ENCODE peak calls at places on chromosomes 1 and 21, in eight cellular contexts. Q is breast epithelium, Z is A549, Y is uterus, T is esophagus squamous epithelium, X is tibial nerve, G is transverse colon, E is body of pancreas. D is an unnamed sample.

GRCh38 chr1:226872455-226872854 is 2.0 kb downstream of the PSEN2 start:
- DNase-seq in Q (no peak), Z (no peak), Y (no peak), T (no peak), X (no peak), G (no peak), E (peak), D (no peak)

GRCh38 chr1:87329756-87330200 is 1.1 kb downstream of the LMO4 start:
- DNase-seq in Q (no peak), Z (no peak), Y (no peak), T (no peak), X (no peak), G (no peak), E (no peak), D (no peak)

GRCh38 chr1:232538224-232538942 is 91.5 kb downstream of the SIPA1L2 start:
- DNase-seq in Q (no peak), Z (peak), Y (no peak), T (no peak), X (no peak), G (no peak), E (no peak), D (no peak)

GRCh38 chr1:160500321-160500990 is 22.6 kb downstream of the SLAMF6 start:
- DNase-seq in Q (no peak), Z (no peak), Y (no peak), T (no peak), X (no peak), G (no peak), E (no peak), D (no peak)

GRCh38 chr1:162631546-162632233 is 574 bp upstream of the DDR2 start:
- DNase-seq in Q (no peak), Z (no peak), Y (peak), T (no peak), X (no peak), G (no peak), E (no peak), D (peak)

GRCh38 chr1:169363046-169363756 is 4.4 kb downstream of the NME7 start:
- DNase-seq in Q (no peak), Z (no peak), Y (no peak), T (no peak), X (no peak), G (no peak), E (no peak), D (no peak)

GRCh38 chr1:61111084-61112050 is 29.0 kb downstream of the NFIA start:
- DNase-seq in Q (no peak), Z (no peak), Y (no peak), T (no peak), X (no peak), G (no peak), E (no peak), D (no peak)

GRCh38 chr1:48869116-48869893 is 92.6 kb upstream of the BEND5 start:
- DNase-seq in Q (peak), Z (no peak), Y (no peak), T (no peak), X (no peak), G (no peak), E (no peak), D (no peak)

GRCh38 chr1:196723325-196724185 is 51.1 kb upstream of the CFHR3 start:
- DNase-seq in Q (no peak), Z (peak), Y (no peak), T (no peak), X (no peak), G (peak), E (no peak), D (no peak)

GRCh38 chr1:9766759-9767442 is 56.9 kb downstream of the CLSTN1 start:
- DNase-seq in Q (no peak), Z (peak), Y (no peak), T (no peak), X (no peak), G (no peak), E (no peak), D (no peak)

GRCh38 chr1:165560834-165561233 is 17.0 kb downstream of the LRRC52 start:
- DNase-seq in Q (no peak), Z (no peak), Y (no peak), T (no peak), X (no peak), G (no peak), E (no peak), D (no peak)

GRCh38 chr1:160830321-160831153 is 32.1 kb downstream of the CD244 start:
- DNase-seq in Q (peak), Z (peak), Y (no peak), T (no peak), X (no peak), G (peak), E (peak), D (peak)

GRCh38 chr21:46092811-46093667 is 4.9 kb upstream of the COL6A2 start:
- DNase-seq in Q (peak), Z (no peak), Y (peak), T (no peak), X (no peak), G (no peak), E (no peak), D (peak)

GRCh38 chr1:191668525-191668924 is 489.7 kb upstream of the RGS18 start:
- DNase-seq in Q (no peak), Z (no peak), Y (no peak), T (no peak), X (no peak), G (no peak), E (no peak), D (no peak)

GRCh38 chr1:14862114-14862513 is 263.6 kb downstream of the KAZN start:
- DNase-seq in Q (no peak), Z (no peak), Y (no peak), T (no peak), X (no peak), G (no peak), E (no peak), D (no peak)

GRCh38 chr1:228691926-228692325 is 43.4 kb upstream of the RHOU start:
- DNase-seq in Q (peak), Z (peak), Y (no peak), T (no peak), X (no peak), G (peak), E (peak), D (no peak)

GRCh38 chr1:21162740-21163464 is 13.8 kb downstream of the EIF4G3 start:
- DNase-seq in Q (no peak), Z (no peak), Y (no peak), T (no peak), X (no peak), G (no peak), E (no peak), D (no peak)

GRCh38 chr21:21715286-21715969 is 717.2 kb downstream of the NCAM2 start:
- DNase-seq in Q (no peak), Z (no peak), Y (no peak), T (no peak), X (no peak), G (no peak), E (no peak), D (no peak)

GRCh38 chr1:212060632-212061472 is 25.3 kb downstream of the DTL start:
- DNase-seq in Q (no peak), Z (no peak), Y (no peak), T (no peak), X (no peak), G (no peak), E (no peak), D (no peak)

GRCh38 chr1:185284106-185284505 is 32.9 kb downstream of the IVNS1ABP start:
- DNase-seq in Q (no peak), Z (no peak), Y (no peak), T (no peak), X (no peak), G (no peak), E (no peak), D (no peak)

GRCh38 chr1:147292635-147293251 is 50.3 kb downstream of the CHD1L start:
- DNase-seq in Q (no peak), Z (peak), Y (peak), T (no peak), X (no peak), G (no peak), E (no peak), D (no peak)
- TF ChIP-seq CTCF in Q (no peak), Z (no peak), Y (no peak), T (no peak), X (no peak), G (no peak), E (no peak), D (no peak)

GRCh38 chr1:109864063-109864822 is 46.4 kb upstream of the CSF1 start:
- DNase-seq in Q (no peak), Z (no peak), Y (no peak), T (no peak), X (no peak), G (no peak), E (no peak), D (no peak)

GRCh38 chr1:109864960-109865611 is 45.6 kb upstream of the CSF1 start:
- DNase-seq in Q (peak), Z (no peak), Y (peak), T (no peak), X (no peak), G (peak), E (no peak), D (no peak)

GRCh38 chr1:109866071-109866470 is 44.6 kb upstream of the CSF1 start:
- DNase-seq in Q (no peak), Z (no peak), Y (no peak), T (no peak), X (no peak), G (no peak), E (no peak), D (no peak)

GRCh38 chr1:109869141-109869540 is 41.5 kb upstream of the CSF1 start:
- DNase-seq in Q (no peak), Z (no peak), Y (no peak), T (no peak), X (no peak), G (no peak), E (no peak), D (no peak)

GRCh38 chr1:109863699-109864062 is 47.0 kb upstream of the CSF1 start:
- DNase-seq in Q (no peak), Z (no peak), Y (no peak), T (no peak), X (no peak), G (no peak), E (no peak), D (no peak)
- TF ChIP-seq POLR2A in Q (no peak), Z (no peak), Y (no peak), T (no peak), X (no peak), G (no peak), E (no peak), D (no peak)

GRCh38 chr1:83554174-83554573 is 444.8 kb downstream of the TTLL7 start:
- DNase-seq in Q (no peak), Z (no peak), Y (no peak), T (no peak), X (no peak), G (no peak), E (no peak), D (no peak)

GRCh38 chr1:83559531-83559930 is 439.4 kb downstream of the TTLL7 start:
- DNase-seq in Q (no peak), Z (no peak), Y (no peak), T (no peak), X (no peak), G (no peak), E (no peak), D (no peak)

GRCh38 chr1:83552820-83553219 is 446.1 kb downstream of the TTLL7 start:
- DNase-seq in Q (no peak), Z (no peak), Y (no peak), T (no peak), X (no peak), G (no peak), E (no peak), D (no peak)

GRCh38 chr1:83559090-83559489 is 439.8 kb downstream of the TTLL7 start:
- DNase-seq in Q (no peak), Z (no peak), Y (no peak), T (no peak), X (no peak), G (no peak), E (no peak), D (no peak)

GRCh38 chr1:83555871-83556270 is 443.1 kb downstream of the TTLL7 start:
- DNase-seq in Q (no peak), Z (no peak), Y (no peak), T (no peak), X (no peak), G (no peak), E (no peak), D (no peak)
- H3K4me3 ChIP-seq in Q (no peak), Z (no peak), Y (no peak), T (no peak), X (no peak), G (no peak), E (no peak), D (no peak)

GRCh38 chr1:66613187-66613586 is 79.2 kb downstream of the SGIP1 start:
- DNase-seq in Q (no peak), Z (no peak), Y (no peak), T (no peak), X (no peak), G (no peak), E (no peak), D (no peak)

GRCh38 chr1:66605419-66605997 is 71.6 kb downstream of the SGIP1 start:
- DNase-seq in Q (no peak), Z (no peak), Y (no peak), T (no peak), X (no peak), G (no peak), E (no peak), D (no peak)

GRCh38 chr1:66606359-66607142 is 72.6 kb downstream of the SGIP1 start:
- DNase-seq in Q (no peak), Z (no peak), Y (no peak), T (no peak), X (no peak), G (no peak), E (no peak), D (no peak)

DNA sequence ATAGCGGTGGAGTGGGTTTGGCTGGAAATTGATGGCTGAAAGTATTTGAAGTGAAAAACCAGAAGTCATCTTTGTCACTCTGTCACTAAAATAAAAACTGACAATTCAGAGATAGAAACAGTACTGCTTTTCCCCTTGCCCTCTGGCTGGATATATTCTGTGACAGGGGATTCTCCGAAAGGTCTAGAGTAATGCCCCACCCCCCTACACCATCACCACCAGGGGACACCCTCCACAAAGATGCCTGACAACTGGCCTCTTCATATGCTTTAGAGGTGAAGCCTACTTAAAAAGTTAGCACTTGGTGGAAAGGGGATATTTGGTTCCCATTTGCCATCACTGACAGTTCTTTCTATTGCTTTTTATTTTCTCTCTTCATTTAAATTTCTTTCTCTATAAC is 73.5 kb downstream of the SGIP1 start:
- DNase-seq in Q (no peak), Z (no peak), Y (no peak), T (no peak), X (no peak), G (no peak), E (no peak), D (no peak)
- TF ChIP-seq CTCF in Q (no peak), Z (no peak), Y (no peak), T (no peak), X (no peak), G (no peak), E (no peak), D (no peak)

DNA sequence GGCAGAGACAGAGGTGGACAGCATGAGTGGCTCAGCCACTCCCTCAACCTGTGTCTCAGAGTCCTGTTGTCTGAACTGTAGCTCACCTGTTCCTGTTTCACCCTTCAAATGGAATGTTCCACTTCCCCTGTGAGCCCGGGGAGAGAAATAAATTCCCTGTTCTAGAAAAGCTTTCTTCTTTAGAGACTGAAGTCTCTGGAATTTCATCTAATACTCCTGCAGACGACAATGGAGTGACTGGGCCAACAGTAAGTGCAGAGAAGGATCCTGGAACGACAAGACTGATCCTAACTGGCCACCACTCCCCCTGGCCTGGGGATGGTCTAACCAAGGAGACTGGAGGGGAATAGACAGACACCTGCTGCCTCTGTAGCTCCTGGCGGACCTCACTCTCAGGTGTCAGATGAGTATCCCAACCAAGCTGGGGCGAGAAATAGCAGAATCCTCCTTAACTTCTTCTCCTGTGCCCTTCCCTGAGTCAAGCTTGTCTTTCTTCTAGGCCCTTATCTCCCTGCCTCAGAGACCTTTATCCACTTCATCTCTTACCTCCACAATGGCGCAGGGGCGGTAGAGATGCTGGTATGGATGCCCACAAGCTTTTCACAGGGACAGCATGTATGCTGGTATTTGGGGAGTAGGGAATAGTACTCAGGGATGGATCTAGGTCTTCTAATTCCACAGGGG is 45.4 kb downstream of the PLEKHA6 start:
- DNase-seq in Q (no peak), Z (no peak), Y (no peak), T (no peak), X (no peak), G (no peak), E (no peak), D (no peak)
- TF ChIP-seq POLR2A in Q (no peak), Z (no peak), Y (no peak), T (no peak), X (no peak), G (no peak), E (no peak), D (no peak)

GRCh38 chr1:167453156-167453555 is 65.2 kb downstream of the CD247 start:
- DNase-seq in Q (no peak), Z (no peak), Y (no peak), T (no peak), X (no peak), G (no peak), E (no peak), D (no peak)
- H3K4me3 ChIP-seq in Q (no peak), Z (no peak), Y (no peak), T (no peak), X (no peak), G (no peak), E (no peak), D (no peak)

GRCh38 chr1:12620931-12621330 is 2.9 kb upstream of the DHRS3 start:
- DNase-seq in Q (no peak), Z (no peak), Y (no peak), T (no peak), X (no peak), G (no peak), E (no peak), D (no peak)

GRCh38 chr1:12620142-12620865 is 2.3 kb upstream of the DHRS3 start:
- DNase-seq in Q (peak), Z (no peak), Y (no peak), T (no peak), X (no peak), G (no peak), E (no peak), D (no peak)

GRCh38 chr1:12617901-12618660 is at the start of gene DHRS3:
- DNase-seq in Q (peak), Z (peak), Y (peak), T (no peak), X (peak), G (peak), E (peak), D (peak)

GRCh38 chr1:12618661-12619395 is 818 bp upstream of the DHRS3 start:
- DNase-seq in Q (peak), Z (peak), Y (peak), T (no peak), X (peak), G (peak), E (peak), D (peak)

DNA sequence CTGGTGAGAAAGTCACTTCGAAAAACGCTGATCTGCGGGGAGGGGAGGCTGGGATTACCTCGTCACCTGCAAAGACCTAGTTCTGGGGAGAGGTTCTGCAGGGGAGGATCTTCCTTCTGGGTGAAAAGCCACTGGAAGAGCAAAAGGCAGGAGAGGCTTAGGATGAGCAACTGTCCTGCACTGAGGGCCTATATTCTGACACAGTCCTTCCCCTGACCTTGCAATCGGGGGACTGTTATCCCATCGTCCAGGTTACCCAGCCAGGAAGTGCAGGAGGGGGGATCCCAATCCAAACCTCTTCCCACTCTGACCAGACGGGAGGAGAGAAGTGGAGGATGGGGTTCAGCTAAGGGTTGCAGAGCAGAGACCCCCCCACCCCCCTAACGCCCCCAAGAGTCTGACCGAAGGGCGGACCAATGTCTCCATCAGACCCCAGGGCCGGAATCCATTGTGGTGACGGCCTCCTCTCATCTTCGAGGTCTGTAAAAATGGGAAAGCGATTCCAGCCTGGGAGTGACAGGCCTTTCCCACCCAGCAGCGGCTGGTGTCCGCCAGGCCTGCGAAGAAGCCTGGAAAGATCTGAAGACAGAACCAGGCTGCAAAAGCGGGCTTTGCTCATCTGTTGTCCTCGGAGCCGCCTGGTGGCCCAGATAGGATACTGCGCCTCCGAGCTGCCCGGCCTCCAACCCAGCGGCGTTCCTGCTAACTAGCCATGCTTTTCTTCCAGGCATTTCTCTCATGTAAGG is 1.6 kb upstream of the DHRS3 start:
- DNase-seq in Q (peak), Z (peak), Y (peak), T (no peak), X (peak), G (peak), E (peak), D (peak)
- TF ChIP-seq CTCF in Q (peak), Z (peak), Y (peak), T (peak), X (peak), G (peak), E (peak), D (peak)

DNA sequence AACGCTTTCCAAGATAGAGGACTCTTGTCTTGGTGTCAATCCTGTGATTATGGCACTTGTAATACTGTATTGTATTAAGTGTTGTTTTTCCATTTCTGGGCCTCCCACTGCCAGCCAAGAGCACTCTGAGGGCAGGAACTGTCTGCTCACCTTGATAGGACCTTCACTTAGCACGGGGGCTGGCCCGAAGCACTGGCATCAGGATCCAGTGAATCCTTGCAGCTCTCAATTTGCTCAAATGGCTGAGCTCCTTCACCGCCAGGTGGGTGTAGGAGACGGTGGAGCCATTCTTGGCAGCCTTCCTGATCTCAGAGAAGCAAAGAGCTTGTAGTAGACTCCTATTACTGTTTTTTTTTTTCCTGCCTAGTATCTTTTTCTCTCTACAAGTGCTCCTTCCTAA is 17.7 kb downstream of the MECR start:
- DNase-seq in Q (no peak), Z (no peak), Y (no peak), T (no peak), X (no peak), G (no peak), E (no peak), D (no peak)
- TF ChIP-seq POLR2A in Q (no peak), Z (no peak), Y (no peak), T (no peak), X (no peak), G (no peak), E (no peak), D (no peak)

D was measured in ovary.